ENCODE peak calls at places on chromosomes 1 and 21, in four cellular contexts. A, M, G and C are unnamed samples.

GRCh38 chr1:190579517-190580193 is 102.0 kb upstream of the BRINP3 start:
- DNase-seq in A (no peak), G (no peak), M (no peak), C (no peak)

GRCh38 chr1:116558140-116558549 is 12.7 kb downstream of the CD58 start:
- DNase-seq in M (no peak), G (no peak), A (no peak), C (no peak)

GRCh38 chr1:114128293-114128692 is 25.4 kb downstream of the SYT6 start:
- DNase-seq in G (no peak), A (no peak), M (no peak), C (no peak)

GRCh38 chr1:202274611-202275010 is 67.1 kb downstream of the UBE2T start:
- DNase-seq in A (no peak), G (peak; percentile 20), M (no peak), C (peak; percentile 32)

GRCh38 chr1:228085287-228085926 is 2.9 kb downstream of the ARF1 start:
- DNase-seq in A (peak; percentile 28), M (peak; percentile 49), G (peak; percentile 50), C (no peak)

GRCh38 chr1:151708891-151709290 is 7.7 kb downstream of the CELF3 start:
- DNase-seq in G (no peak), M (no peak), A (no peak), C (no peak)

GRCh38 chr1:227887697-227888403 is 59.9 kb downstream of the WNT9A start:
- DNase-seq in M (peak; percentile 44), A (peak; percentile 77), G (peak; percentile 59), C (no peak)

GRCh38 chr1:185238447-185238846 is 78.6 kb downstream of the IVNS1ABP start:
- DNase-seq in M (no peak), A (no peak), G (no peak), C (no peak)

GRCh38 chr1:113744114-113744513 is 15.2 kb downstream of the PHTF1 start:
- DNase-seq in A (no peak), M (no peak), G (no peak), C (no peak)

GRCh38 chr1:74690909-74691308 is 17.3 kb upstream of the ERICH3 start:
- DNase-seq in G (no peak), M (no peak), A (no peak), C (no peak)

GRCh38 chr1:3491291-3492246 is 37.1 kb downstream of the ARHGEF16 start:
- DNase-seq in M (peak; percentile 81), A (peak; percentile 88), G (peak; percentile 80), C (peak; percentile 74)

GRCh38 chr1:29398431-29398830 is 162.1 kb downstream of the PTPRU start:
- DNase-seq in A (no peak), M (no peak), G (no peak), C (no peak)

GRCh38 chr1:173669491-173669941 is at the start of gene ANKRD45:
- DNase-seq in G (no peak), A (no peak), M (peak; percentile 83), C (peak; percentile 47)

GRCh38 chr1:32965251-32965643 is 638 bp upstream of the RNF19B start:
- DNase-seq in G (no peak), A (no peak), M (no peak), C (no peak)

GRCh38 chr1:161082996-161083742 is 6.2 kb downstream of the NECTIN4 start:
- DNase-seq in A (peak; percentile 91), G (peak; percentile 88), M (no peak), C (peak; percentile 94)

GRCh38 chr1:245788269-245788668 is 633.5 kb downstream of the KIF26B start:
- DNase-seq in A (no peak), G (no peak), M (no peak), C (no peak)

GRCh38 chr21:24023936-24024335 is 1583.3 kb downstream of the MRPL39 start:
- DNase-seq in M (no peak), A (no peak), G (no peak), C (no peak)

GRCh38 chr21:35086357-35086756 is 37.3 kb upstream of the RUNX1 start:
- DNase-seq in G (no peak), A (no peak), M (no peak), C (no peak)

GRCh38 chr21:46071082-46071481 is 26.8 kb upstream of the COL6A2 start:
- DNase-seq in G (peak; percentile 1), M (no peak), A (peak; percentile 18), C (no peak)

GRCh38 chr1:111045033-111045722 is 81.5 kb upstream of the LRIF1 start:
- DNase-seq in M (no peak), G (no peak), A (no peak), C (no peak)

GRCh38 chr1:78004719-78005346 is at the start of gene DNAJB4:
- DNase-seq in M (peak; percentile 81), G (peak; percentile 83), A (no peak), C (peak; percentile 83)

GRCh38 chr21:32597205-32597604 is 11.9 kb upstream of the TCP10L start:
- DNase-seq in M (no peak), A (no peak), G (no peak), C (no peak)

GRCh38 chr1:234998174-234998741 is 130.4 kb downstream of the TOMM20 start:
- DNase-seq in A (peak; percentile 83), M (no peak), G (peak; percentile 89), C (peak; percentile 55)

GRCh38 chr1:81756872-81757271 is 43.9 kb upstream of the ADGRL2 start:
- DNase-seq in G (no peak), M (no peak), A (no peak), C (no peak)

GRCh38 chr1:46549697-46550681 is 1.5 kb downstream of the KNCN start:
- DNase-seq in M (peak; percentile 58), G (no peak), A (no peak), C (no peak)

GRCh38 chr1:76336951-76337371 is 262.4 kb downstream of the ST6GALNAC3 start:
- DNase-seq in A (peak; percentile 73), G (peak; percentile 8), M (peak; percentile 28), C (peak; percentile 31)

GRCh38 chr1:2523891-2524609 is 2.3 kb downstream of the PANK4 start:
- DNase-seq in A (no peak), G (peak; percentile 35), M (no peak), C (no peak)

GRCh38 chr21:36446296-36446695 is 33.6 kb downstream of the CLDN14 start:
- DNase-seq in A (no peak), G (no peak), M (no peak), C (no peak)

GRCh38 chr1:198560093-198560638 is 19.7 kb upstream of the ATP6V1G3 start:
- DNase-seq in G (no peak), A (no peak), M (no peak), C (no peak)

GRCh38 chr1:51294566-51295184 is 35.7 kb downstream of the TTC39A start:
- DNase-seq in M (no peak), G (no peak), A (no peak), C (no peak)

GRCh38 chr21:34813266-34813886 is 144.6 kb downstream of the CLIC6 start:
- DNase-seq in A (no peak), G (no peak), M (no peak), C (no peak)

GRCh38 chr1:31786366-31787060 is 22.4 kb upstream of the ADGRB2 start:
- DNase-seq in A (peak; percentile 42), M (no peak), G (no peak), C (no peak)

GRCh38 chr1:25795955-25796806 is 3.8 kb upstream of the SELENON start:
- DNase-seq in M (no peak), G (no peak), A (peak; percentile 83), C (no peak)

GRCh38 chr21:38652396-38652795 is 153.3 kb upstream of the ETS2 start:
- DNase-seq in M (no peak), G (no peak), A (no peak), C (no peak)

GRCh38 chr1:101203812-101204540 is 32.8 kb upstream of the S1PR1 start:
- DNase-seq in A (no peak), M (peak; percentile 15), G (no peak), C (peak; percentile 64)

GRCh38 chr1:5721634-5722215 is 270.5 kb downstream of the NPHP4 start:
- DNase-seq in A (no peak), M (no peak), G (no peak), C (no peak)
- H3K27ac ChIP-seq in A (no peak overlapping the region), M (no peak overlapping the region), G (no peak overlapping the region), C (no peak overlapping the region)

GRCh38 chr21:25036775-25037174 is 570.5 kb downstream of the MRPL39 start:
- DNase-seq in A (no peak), M (no peak), G (no peak), C (no peak)

DNA sequence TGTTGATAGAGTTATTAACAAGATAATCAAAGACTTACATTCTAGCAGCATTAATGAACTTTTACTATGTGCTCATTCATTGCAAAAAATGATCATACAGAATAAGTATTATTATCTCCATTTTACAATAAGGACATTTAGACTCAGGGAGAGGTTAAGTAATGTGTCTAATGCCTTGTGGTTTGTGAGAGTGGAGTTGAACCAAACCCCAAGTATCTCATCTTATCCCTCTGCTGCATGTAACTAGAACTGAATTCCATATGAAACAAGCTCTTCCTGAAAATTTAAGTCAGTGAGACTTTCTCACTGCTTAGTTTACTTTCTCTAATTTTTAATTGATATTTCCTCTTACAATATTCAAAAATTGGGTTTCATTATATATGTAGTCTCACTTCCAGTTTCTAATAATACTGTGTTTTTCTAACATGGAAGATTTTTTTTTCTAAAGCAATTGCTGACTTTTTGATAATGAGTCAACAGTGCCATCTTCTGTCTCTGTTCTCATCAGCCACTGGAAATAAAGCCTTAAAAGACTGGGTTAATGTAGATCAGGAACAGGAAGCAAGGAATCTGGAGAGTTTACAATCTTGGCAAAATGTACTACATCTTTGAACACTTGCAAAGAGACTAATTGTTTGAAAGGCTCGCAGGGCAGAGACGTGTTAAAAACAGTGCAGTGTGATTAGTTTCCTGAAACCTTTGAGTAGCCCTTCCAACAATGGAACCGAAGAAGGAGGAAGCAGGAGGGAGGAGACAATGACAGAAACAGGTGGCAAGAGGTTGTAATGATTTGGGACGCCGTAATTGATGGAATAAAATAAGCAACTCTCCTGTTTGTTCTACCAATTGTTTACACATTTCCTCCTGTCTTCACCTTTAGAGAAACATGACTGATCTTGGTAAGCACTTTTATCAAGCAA is 567.6 kb downstream of the MRPL39 start:
- DNase-seq in A (no peak), G (no peak), M (peak; percentile 5), C (no peak)
- TF ChIP-seq CTCF in A (no peak), G (peak; percentile 24), M (peak; percentile 58), C (peak; percentile 27)

DNA sequence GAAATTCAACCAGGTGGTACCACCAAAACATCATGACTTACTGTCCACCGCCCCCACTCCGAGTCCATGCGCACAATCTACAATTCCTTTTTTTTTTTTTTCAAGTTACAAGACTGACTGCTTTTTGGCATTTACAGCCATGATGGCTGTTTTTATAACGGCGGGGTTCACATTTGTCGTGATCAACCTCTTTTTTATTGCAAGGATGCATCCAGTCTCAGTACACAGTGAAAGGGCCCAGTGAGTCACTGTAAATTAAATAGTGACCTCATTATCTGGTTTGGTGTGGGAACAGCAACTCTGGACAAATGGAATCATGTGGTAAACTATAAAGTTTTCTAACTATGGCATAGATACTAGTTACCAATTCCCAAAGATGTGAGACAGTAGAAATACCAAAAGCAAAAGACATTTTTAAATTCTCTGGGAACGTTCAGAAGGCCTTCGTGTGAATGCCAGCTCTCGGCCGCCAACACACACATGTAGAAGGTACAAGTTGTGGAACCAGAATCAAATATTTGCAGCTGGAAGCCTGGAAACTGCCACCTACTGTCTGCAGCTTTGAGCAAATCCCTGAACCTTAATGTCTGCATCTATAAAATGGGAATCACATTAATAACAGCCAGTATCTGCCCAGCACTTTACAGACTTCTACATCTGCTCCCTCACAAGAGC is 4.9 kb downstream of the GLIS1 start:
- DNase-seq in A (no peak), G (no peak), M (no peak), C (no peak)
- H3K4me1 ChIP-seq in A (peaks cover 8% of the 10 kb centered on the region), G (peaks cover 17% of the 10 kb centered on the region), M (peaks cover 13% of the 10 kb centered on the region), C (peaks cover 13% of the 10 kb centered on the region)

DNA sequence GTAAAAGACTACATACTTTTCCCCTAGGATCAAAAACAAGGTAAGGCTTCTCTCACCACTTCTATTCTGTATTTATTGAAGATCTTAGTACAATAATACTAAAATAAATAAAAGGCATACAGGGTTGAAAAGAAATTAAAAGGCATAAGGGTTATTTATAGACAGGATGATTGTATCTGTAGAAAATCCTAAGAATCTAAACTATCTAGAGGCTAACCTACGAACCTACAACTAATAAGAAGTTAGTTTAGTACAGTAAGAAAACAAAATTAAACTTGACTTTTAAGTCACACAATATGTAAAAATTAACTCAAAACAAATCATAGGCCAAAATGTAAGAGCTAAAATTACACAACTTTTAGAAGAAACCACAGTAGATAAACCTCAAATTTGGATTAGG is 50.4 kb upstream of the ADAM30 start:
- DNase-seq in M (no peak), G (no peak), A (no peak), C (no peak)
- H3K27ac ChIP-seq in M (no peak overlapping the region), G (no peak overlapping the region), A (no peak overlapping the region), C (no peak overlapping the region)